ENCODE peak calls at places on chromosome 1, in eight cellular contexts. X is fibroblast of mammary gland, L is Peyer's patch, S is A549, C is body of pancreas, J is right lobe of liver, F is kidney epithelial cell, B is K562. K is an unnamed sample.

GRCh38 chr1:26072305-26072704 is 4.9 kb upstream of the TRIM63 start:
- DNase-seq in X (no peak), L (no peak), S (no peak), C (peak; percentile 88), J (peak; percentile 90), F (no peak), B (no peak), K (no peak)

GRCh38 chr1:47198214-47198613 is 8.4 kb upstream of the PDZK1IP1 start:
- DNase-seq in X (no peak), L (no peak), S (no peak), C (no peak), J (no peak), F (no peak), B (no peak), K (no peak)

GRCh38 chr1:47491341-47491753 is 53.5 kb downstream of the FOXD2 start:
- DNase-seq in X (no peak), L (no peak), S (no peak), C (no peak), J (no peak), F (no peak), B (peak; percentile 47), K (no peak)

GRCh38 chr1:117235863-117236465 is 25.2 kb upstream of the VTCN1 start:
- DNase-seq in X (no peak), L (no peak), S (no peak), C (no peak), J (no peak), F (no peak), B (no peak), K (no peak)

GRCh38 chr1:151990058-151990855 is 3.4 kb downstream of the S100A10 start:
- DNase-seq in X (no peak), L (no peak), S (no peak), C (no peak), J (no peak), F (no peak), B (no peak), K (no peak)

GRCh38 chr1:27405074-27405473 is 12.7 kb downstream of the GPR3 start:
- DNase-seq in X (peak; percentile 56), L (no peak), S (no peak), C (peak; percentile 27), J (no peak), F (no peak), B (no peak), K (no peak)

GRCh38 chr1:93648656-93649055 is 33.0 kb downstream of the BCAR3 start:
- DNase-seq in X (no peak), L (no peak), S (no peak), C (no peak), J (no peak), F (no peak), B (no peak), K (no peak)

GRCh38 chr1:109595540-109595939 is 23.9 kb downstream of the GNAT2 start:
- DNase-seq in X (no peak), L (no peak), S (no peak), C (no peak), J (no peak), F (peak; percentile 53), B (no peak), K (no peak)

GRCh38 chr1:202411421-202411820 is 62.9 kb downstream of the PPP1R12B start:
- DNase-seq in X (peak; percentile 5), L (no peak), S (no peak), C (no peak), J (no peak), F (no peak), B (no peak), K (no peak)

GRCh38 chr1:30998171-30998570 is 67.3 kb downstream of the PUM1 start:
- DNase-seq in X (no peak), L (no peak), S (no peak), C (no peak), J (no peak), F (no peak), B (no peak), K (no peak)

GRCh38 chr1:15459771-15460719 is 3.5 kb downstream of the CELA2A start:
- DNase-seq in X (peak; percentile 30), L (no peak), S (no peak), C (no peak), J (no peak), F (no peak), B (no peak), K (no peak)

GRCh38 chr1:46010611-46011010 is 121.8 kb downstream of the PIK3R3 start:
- DNase-seq in X (no peak), L (no peak), S (no peak), C (no peak), J (no peak), F (no peak), B (no peak), K (no peak)

GRCh38 chr1:6099297-6099696 is 53.6 kb downstream of the KCNAB2 start:
- DNase-seq in X (no peak), L (no peak), S (no peak), C (no peak), J (peak; percentile 42), F (no peak), B (no peak), K (no peak)

GRCh38 chr1:165403835-165404482 is 41.0 kb downstream of the RXRG start:
- DNase-seq in X (no peak), L (no peak), S (peak; percentile 21), C (peak; percentile 30), J (no peak), F (no peak), B (peak; percentile 39), K (no peak)
- TF ChIP-seq CTCF in X (peak; percentile 48), L (peak; percentile 32), S (peak; percentile 60), C (peak; percentile 52), J (peak; percentile 63), F (peak; percentile 44), B (peak; percentile 52), K (peak; percentile 18)

GRCh38 chr1:89309828-89310227 is 37.2 kb upstream of the GBP5 start:
- DNase-seq in X (no peak), L (no peak), S (no peak), C (no peak), J (no peak), F (no peak), B (no peak), K (no peak)

GRCh38 chr1:89310505-89310904 is 37.8 kb upstream of the GBP5 start:
- DNase-seq in X (peak; percentile 28), L (no peak), S (no peak), C (no peak), J (no peak), F (peak; percentile 4), B (no peak), K (peak; percentile 0)

GRCh38 chr1:89312572-89312971 is 39.9 kb upstream of the GBP5 start:
- DNase-seq in X (no peak), L (no peak), S (no peak), C (no peak), J (no peak), F (no peak), B (no peak), K (no peak)

GRCh38 chr1:89311757-89312156 is 39.1 kb upstream of the GBP5 start:
- DNase-seq in X (peak; percentile 2), L (no peak), S (no peak), C (no peak), J (peak; percentile 56), F (peak; percentile 18), B (no peak), K (no peak)

DNA sequence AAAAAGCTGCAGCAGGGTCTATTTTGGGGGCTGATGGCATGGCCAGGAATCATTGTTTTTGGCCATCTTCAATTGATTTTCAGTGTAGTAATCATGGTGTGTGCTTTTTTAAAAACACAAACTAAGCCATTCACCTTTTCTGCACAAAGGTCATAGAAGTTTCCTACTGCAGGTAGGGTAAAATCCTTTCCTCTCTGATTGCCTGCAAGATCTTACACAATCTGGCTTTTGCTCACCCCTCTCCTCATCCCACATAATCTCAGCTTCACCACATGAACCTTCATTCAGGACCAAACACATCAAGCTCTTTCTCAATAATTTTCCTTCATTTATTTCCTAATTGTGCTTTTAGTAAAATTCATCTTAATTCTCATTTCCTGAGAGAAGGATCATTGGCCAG is 38.3 kb upstream of the GBP5 start:
- DNase-seq in X (no peak), L (no peak), S (no peak), C (no peak), J (no peak), F (no peak), B (no peak), K (no peak)
- H3K4me3 ChIP-seq in X (no peak overlapping the region), L (no peak overlapping the region), S (no peak overlapping the region), C (no peak overlapping the region), J (no peak overlapping the region), F (no peak overlapping the region), B (no peak overlapping the region), K (no peak overlapping the region)

DNA sequence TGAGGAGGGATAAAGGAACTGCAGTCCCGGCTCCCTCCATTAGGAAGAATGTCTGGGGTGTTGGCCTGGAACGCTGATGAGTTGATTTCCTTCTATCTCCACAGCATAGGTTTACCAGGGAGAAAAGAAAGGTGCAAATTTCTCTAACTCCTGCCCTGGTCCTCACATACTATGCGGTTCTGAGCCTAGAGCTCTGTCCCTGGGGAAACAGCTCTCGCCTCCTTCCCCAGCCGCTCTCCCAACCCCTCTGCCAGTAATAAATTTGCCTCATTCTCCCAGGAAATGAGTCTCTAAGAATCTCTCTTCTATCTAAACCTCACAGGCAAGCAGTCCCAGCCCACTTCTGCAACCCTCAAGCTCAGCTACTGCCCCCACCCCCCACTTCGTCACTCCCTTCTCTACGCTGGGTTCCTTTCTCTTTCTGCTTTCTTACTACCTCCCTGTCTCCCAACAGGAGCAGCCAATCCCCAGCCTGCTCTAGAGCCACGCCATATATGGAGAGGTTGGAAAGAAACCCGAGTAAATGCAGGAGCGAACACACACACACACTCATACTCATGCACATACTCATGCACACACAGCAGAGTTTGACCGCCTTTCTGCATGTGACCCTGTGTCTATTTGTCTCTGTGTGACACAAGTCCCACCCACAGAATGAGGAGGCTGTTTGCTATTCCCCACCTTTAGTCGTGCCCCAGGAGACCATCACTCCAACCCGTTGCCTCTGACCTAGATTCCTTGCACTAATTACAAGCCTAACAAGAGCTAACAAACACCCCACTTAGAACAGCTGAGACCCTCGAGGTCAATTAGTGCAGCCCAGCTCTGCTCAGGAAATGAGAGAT is 13.4 kb downstream of the PLEKHO1 start:
- DNase-seq in X (peak; percentile 99), L (peak; percentile 78), S (peak; percentile 49), C (peak; percentile 85), J (peak; percentile 72), F (peak; percentile 99), B (peak; percentile 83), K (peak; percentile 99)
- TF ChIP-seq CTCF in X (no peak), L (no peak), S (no peak), C (peak; percentile 20), J (no peak), F (no peak), B (no peak), K (no peak)

GRCh38 chr1:61182049-61182448 is 99.7 kb downstream of the NFIA start:
- DNase-seq in X (peak; percentile 94), L (no peak), S (peak; percentile 38), C (peak; percentile 23), J (no peak), F (no peak), B (no peak), K (no peak)

GRCh38 chr1:61186753-61187152 is 104.4 kb downstream of the NFIA start:
- DNase-seq in X (peak; percentile 40), L (no peak), S (no peak), C (no peak), J (no peak), F (no peak), B (no peak), K (no peak)

GRCh38 chr1:61183471-61184034 is 101.2 kb downstream of the NFIA start:
- DNase-seq in X (peak; percentile 56), L (no peak), S (peak; percentile 13), C (peak; percentile 82), J (peak; percentile 80), F (no peak), B (peak; percentile 55), K (no peak)

GRCh38 chr1:61184035-61184713 is 101.8 kb downstream of the NFIA start:
- DNase-seq in X (peak; percentile 93), L (peak; percentile 32), S (peak; percentile 84), C (peak; percentile 97), J (peak; percentile 92), F (no peak), B (peak; percentile 58), K (no peak)

GRCh38 chr1:61184714-61185106 is 102.3 kb downstream of the NFIA start:
- DNase-seq in X (no peak), L (no peak), S (no peak), C (no peak), J (no peak), F (no peak), B (no peak), K (no peak)
- H3K4me3 ChIP-seq in X (peak overlapping the region; percentile 18), L (no peak overlapping the region), S (peak overlapping the region; percentile 9), C (no peak overlapping the region), J (peak overlapping the region; percentile 49), F (no peak overlapping the region), B (peak overlapping the region; percentile 4), K (no peak overlapping the region)